ENCODE peak calls at places on chromosome 21, in six cellular contexts. G is tibial nerve; T is thoracic aorta; I is uterus; P is CD8-positive, alpha-beta T cell; X is spleen. H is an unnamed sample.

GRCh38 chr21:43921979-43922945 is 57.2 kb downstream of the AGPAT3 start:
- DNase-seq in G (no peak), T (no peak), I (no peak), P (peak; percentile 91), X (peak; percentile 85), H (no peak)

GRCh38 chr21:37531402-37532042 is 164.9 kb downstream of the DYRK1A start:
- DNase-seq in G (no peak), T (no peak), I (no peak), P (no peak), X (peak; percentile 76), H (no peak)

GRCh38 chr21:35217504-35218060 is 168.5 kb upstream of the RUNX1 start:
- DNase-seq in G (no peak), T (no peak), I (no peak), P (no peak), X (no peak), H (no peak)

GRCh38 chr21:24759348-24760118 is 847.7 kb downstream of the MRPL39 start:
- DNase-seq in G (no peak), T (no peak), I (no peak), P (no peak), X (no peak), H (no peak)

GRCh38 chr21:14453964-14454641 is 71.2 kb upstream of the HSPA13 start:
- DNase-seq in G (no peak), T (no peak), I (no peak), P (no peak), X (no peak), H (no peak)

GRCh38 chr21:31204801-31205200 is 139.3 kb downstream of the TIAM1 start:
- DNase-seq in G (no peak), T (no peak), I (no peak), P (no peak), X (no peak), H (no peak)

GRCh38 chr21:43702785-43703067 is 16.2 kb upstream of the PDXK start:
- DNase-seq in G (no peak), T (no peak), I (no peak), P (no peak), X (no peak), H (no peak)

GRCh38 chr21:37656899-37657298 is 259.4 kb downstream of the KCNJ6 start:
- DNase-seq in G (no peak), T (no peak), I (no peak), P (no peak), X (no peak), H (no peak)

GRCh38 chr21:27298465-27298864 is 331.6 kb upstream of the ADAMTS5 start:
- DNase-seq in G (no peak), T (no peak), I (no peak), P (no peak), X (no peak), H (peak; percentile 66)

GRCh38 chr21:36693144-36694040 is 5.5 kb upstream of the SIM2 start:
- DNase-seq in G (no peak), T (no peak), I (no peak), P (no peak), X (no peak), H (no peak)

GRCh38 chr21:14591882-14592281 is 45.8 kb upstream of the SAMSN1 start:
- DNase-seq in G (no peak), T (no peak), I (peak; percentile 13), P (no peak), X (no peak), H (no peak)

GRCh38 chr21:36433011-36433709 is 46.8 kb downstream of the CLDN14 start:
- DNase-seq in G (no peak), T (no peak), I (no peak), P (no peak), X (no peak), H (no peak)

GRCh38 chr21:30935889-30936168 is 54.4 kb upstream of the KRTAP11-1 start:
- DNase-seq in G (no peak), T (no peak), I (no peak), P (no peak), X (no peak), H (no peak)

GRCh38 chr21:14290584-14290983 is 74.6 kb downstream of the RBM11 start:
- DNase-seq in G (no peak), T (no peak), I (no peak), P (no peak), X (no peak), H (no peak)

GRCh38 chr21:33028759-33029511 is 3.2 kb downstream of the OLIG2 start:
- DNase-seq in G (no peak), T (no peak), I (no peak), P (no peak), X (no peak), H (peak; percentile 62)

GRCh38 chr21:32712043-32712442 is 15.8 kb downstream of the SYNJ1 start:
- DNase-seq in G (no peak), T (no peak), I (no peak), P (peak; percentile 28), X (no peak), H (no peak)

GRCh38 chr21:14403681-14404318 is 20.9 kb upstream of the HSPA13 start:
- DNase-seq in G (no peak), T (no peak), I (no peak), P (no peak), X (no peak), H (no peak)

GRCh38 chr21:26164311-26164710 is 6.3 kb downstream of the APP start:
- DNase-seq in G (no peak), T (no peak), I (no peak), P (no peak), X (no peak), H (no peak)

DNA sequence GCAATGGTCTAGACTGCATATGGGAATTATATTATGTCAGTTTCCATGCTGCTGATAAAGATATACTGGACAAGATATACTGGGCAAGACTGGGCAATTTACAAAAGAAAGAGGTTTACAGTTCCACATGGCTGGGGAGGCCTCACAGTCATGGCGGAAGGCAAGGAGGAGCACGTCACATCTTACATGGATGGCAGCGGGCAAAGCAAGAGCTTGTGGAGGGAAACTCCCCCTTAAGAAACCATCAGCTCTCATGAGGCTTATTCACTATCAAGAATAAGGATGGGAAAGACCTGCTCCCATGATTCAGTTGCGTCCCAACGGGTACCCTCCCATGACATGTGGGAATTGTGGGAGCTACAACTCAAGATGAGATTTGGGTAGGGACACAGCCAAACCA is 21.2 kb downstream of the CCT8 start:
- DNase-seq in G (no peak), T (no peak), I (no peak), P (no peak), X (no peak), H (no peak)
- H3K4me3 ChIP-seq in G (no peak overlapping the region), T (no peak overlapping the region), I (no peak overlapping the region), P (no peak overlapping the region), X (no peak overlapping the region), H (no peak overlapping the region)

GRCh38 chr21:42058631-42059111 is 12.4 kb upstream of the UMODL1 start:
- DNase-seq in G (no peak), T (no peak), I (no peak), P (no peak), X (no peak), H (no peak)

GRCh38 chr21:42059721-42060120 is 11.4 kb upstream of the UMODL1 start:
- DNase-seq in G (no peak), T (no peak), I (no peak), P (no peak), X (peak; percentile 72), H (no peak)

GRCh38 chr21:42060166-42060565 is 11.0 kb upstream of the UMODL1 start:
- DNase-seq in G (no peak), T (no peak), I (no peak), P (no peak), X (peak; percentile 77), H (no peak)

GRCh38 chr21:42057861-42058437 is 13.2 kb upstream of the UMODL1 start:
- DNase-seq in G (no peak), T (no peak), I (no peak), P (no peak), X (peak; percentile 57), H (no peak)

GRCh38 chr21:42059141-42059540 is 12.0 kb upstream of the UMODL1 start:
- DNase-seq in G (no peak), T (no peak), I (no peak), P (no peak), X (peak; percentile 74), H (no peak)
- H3K4me1 ChIP-seq in G (peaks cover 18% of the 10 kb centered on the region), T (peaks cover 4% of the 10 kb centered on the region), I (no peaks in the 10 kb centered on the region), P (peaks cover 23% of the 10 kb centered on the region), X (peaks cover 41% of the 10 kb centered on the region), H (no peaks in the 10 kb centered on the region)

GRCh38 chr21:42559326-42559725 is 45.7 kb downstream of the SLC37A1 start:
- DNase-seq in G (no peak), T (no peak), I (no peak), P (no peak), X (peak; percentile 56), H (peak; percentile 43)

GRCh38 chr21:42558846-42559245 is 45.2 kb downstream of the SLC37A1 start:
- DNase-seq in G (no peak), T (no peak), I (no peak), P (no peak), X (peak; percentile 41), H (peak; percentile 40)

GRCh38 chr21:42562258-42562657 is 48.6 kb downstream of the SLC37A1 start:
- DNase-seq in G (no peak), T (no peak), I (no peak), P (no peak), X (no peak), H (no peak)

GRCh38 chr21:42561742-42562141 is 48.1 kb downstream of the SLC37A1 start:
- DNase-seq in G (no peak), T (no peak), I (no peak), P (no peak), X (peak; percentile 81), H (peak; percentile 29)

GRCh38 chr21:42560517-42561179 is 47.0 kb downstream of the SLC37A1 start:
- DNase-seq in G (no peak), T (no peak), I (no peak), P (no peak), X (peak; percentile 58), H (peak; percentile 20)
- H3K4me3 ChIP-seq in G (no peak overlapping the region), T (no peak overlapping the region), I (no peak overlapping the region), P (no peak overlapping the region), X (no peak overlapping the region), H (no peak overlapping the region)

DNA sequence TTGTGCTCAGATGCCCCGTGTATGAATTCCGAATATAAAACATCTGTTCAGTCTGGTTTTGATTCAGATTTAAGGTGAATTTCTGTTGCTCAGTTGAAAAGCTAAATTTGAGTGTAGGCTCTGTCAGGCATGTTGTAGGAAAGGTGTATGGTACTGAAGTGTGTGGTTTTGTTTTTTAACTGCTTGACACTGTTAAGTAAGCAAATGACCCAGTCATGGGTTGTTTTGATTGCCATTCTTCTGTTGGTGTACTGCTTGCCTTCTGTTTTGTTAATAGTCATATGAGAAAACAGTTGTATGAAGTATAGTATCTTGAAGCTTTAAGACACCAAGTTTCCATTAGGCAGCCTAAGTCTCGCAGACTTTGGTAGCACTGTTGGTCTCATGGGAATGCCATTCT is 10.0 kb downstream of the MRPS6 start:
- DNase-seq in G (no peak), T (no peak), I (no peak), P (no peak), X (no peak), H (no peak)
- H3K4me1 ChIP-seq in G (peaks cover 24% of the 10 kb centered on the region), T (peaks cover 13% of the 10 kb centered on the region), I (peaks cover 6% of the 10 kb centered on the region), P (peaks cover 77% of the 10 kb centered on the region), X (peaks cover 26% of the 10 kb centered on the region), H (no peaks in the 10 kb centered on the region)

GRCh38 chr21:45419162-45419561 is 14.2 kb downstream of the COL18A1 start:
- DNase-seq in G (no peak), T (no peak), I (no peak), P (no peak), X (peak; percentile 59), H (peak; percentile 58)
- H3K4me3 ChIP-seq in G (no peak overlapping the region), T (no peak overlapping the region), I (no peak overlapping the region), P (no peak overlapping the region), X (no peak overlapping the region), H (no peak overlapping the region)

GRCh38 chr21:38914071-38914491 is 108.4 kb downstream of the ETS2 start:
- DNase-seq in G (no peak), T (no peak), I (no peak), P (no peak), X (no peak), H (peak; percentile 12)
- H3K4me1 ChIP-seq in G (peaks cover 11% of the 10 kb centered on the region), T (peaks cover 9% of the 10 kb centered on the region), I (peaks cover 8% of the 10 kb centered on the region), P (no peaks in the 10 kb centered on the region), X (peaks cover 32% of the 10 kb centered on the region), H (peaks cover 21% of the 10 kb centered on the region)